ENCODE peak calls at places on chromosomes 3 and 15, in five cellular contexts. R is neural progenitor cell, K is IMR-90, P is lower lobe of right lung, Y is endothelial cell of umbilical vein. I is an unnamed sample. For H3K27me3 and H3K4me1, the result is how much of the 10 kb centered on the place peaks cover.

GRCh38 chr3:192993428-192993827 is 75.8 kb upstream of the MB21D2 start:
- DNase-seq in R (no peak), K (no peak), Y (peak), P (no peak), I (no peak)

GRCh38 chr3:129942296-129942695 is 32.2 kb upstream of the TRH start:
- DNase-seq in K (peak), P (peak), R (peak), Y (peak), I (no peak)

GRCh38 chr3:72316501-72317279 is 531.6 kb downstream of the SHQ1 start:
- DNase-seq in P (no peak), Y (no peak), K (no peak), R (no peak), I (no peak)

GRCh38 chr15:75727031-75727531 is 14.4 kb upstream of the CSPG4 start:
- DNase-seq in K (no peak), R (no peak), P (peak), Y (no peak), I (no peak)

GRCh38 chr3:38168988-38169363 is 3.6 kb downstream of the OXSR1 start:
- DNase-seq in R (no peak), Y (no peak), K (peak), P (no peak), I (peak)

GRCh38 chr15:98413973-98414546 is 234.3 kb upstream of the IGF1R start:
- DNase-seq in P (no peak), K (no peak), R (no peak), Y (no peak), I (no peak)

GRCh38 chr15:98324341-98324970 is 323.9 kb upstream of the IGF1R start:
- DNase-seq in K (no peak), R (no peak), P (no peak), Y (no peak), I (peak)

GRCh38 chr15:96332854-96333193 is 2.3 kb downstream of the NR2F2 start:
- DNase-seq in K (no peak), R (no peak), P (no peak), Y (no peak), I (no peak)

GRCh38 chr3:101828289-101828688 is 21.0 kb upstream of the NFKBIZ start:
- DNase-seq in R (no peak), K (no peak), P (no peak), Y (no peak), I (no peak)

GRCh38 chr3:111695584-111696213 is 100.6 kb upstream of the ZBED2 start:
- DNase-seq in K (peak), Y (peak), R (no peak), P (no peak), I (peak)

GRCh38 chr15:67917037-67917436 is 77.2 kb upstream of the RNU6-1 start:
- DNase-seq in Y (no peak), K (no peak), R (peak), P (no peak), I (no peak)

GRCh38 chr3:15926866-15927265 is 129.1 kb upstream of the ANKRD28 start:
- DNase-seq in R (no peak), P (no peak), K (peak), Y (no peak), I (no peak)

GRCh38 chr3:172082820-172083513 is 43.6 kb downstream of the FNDC3B start:
- DNase-seq in K (no peak), P (no peak), R (no peak), Y (no peak), I (no peak)

GRCh38 chr3:150697646-150698045 is 6.1 kb downstream of the ERICH6 start:
- DNase-seq in P (no peak), R (no peak), K (peak), Y (no peak), I (no peak)

GRCh38 chr3:143118630-143119008 is 952 bp upstream of the CHST2 start:
- DNase-seq in Y (no peak), P (no peak), R (peak), K (no peak), I (no peak)

GRCh38 chr3:143578810-143579425 is 269.4 kb downstream of the SLC9A9 start:
- DNase-seq in P (no peak), R (no peak), K (no peak), Y (no peak), I (no peak)

GRCh38 chr3:53803124-53803815 is 42.9 kb downstream of the CHDH start:
- DNase-seq in K (no peak), R (no peak), P (no peak), Y (no peak), I (no peak)

GRCh38 chr15:38481113-38481512 is 27.2 kb downstream of the FAM98B start:
- DNase-seq in K (no peak), Y (no peak), P (no peak), R (no peak), I (no peak)

GRCh38 chr15:31606261-31606669 is 279.6 kb downstream of the KLF13 start:
- DNase-seq in Y (no peak), R (no peak), K (peak), P (no peak), I (peak)

GRCh38 chr3:160921020-160921635 is 165.1 kb downstream of the PPM1L start:
- DNase-seq in K (peak), P (no peak), R (peak), Y (peak), I (no peak)

GRCh38 chr15:59892995-59893394 is 111.1 kb upstream of the FOXB1 start:
- DNase-seq in P (no peak), Y (no peak), K (peak), R (peak), I (no peak)

GRCh38 chr15:51284871-51285270 is 53.5 kb downstream of the CYP19A1 start:
- DNase-seq in R (no peak), Y (no peak), K (no peak), P (no peak), I (no peak)

GRCh38 chr15:59317211-59317610 is 55.5 kb downstream of the MYO1E start:
- DNase-seq in Y (no peak), R (no peak), K (peak), P (no peak), I (no peak)

GRCh38 chr15:96264801-96265515 is 65.5 kb upstream of the NR2F2 start:
- DNase-seq in K (peak), Y (no peak), R (no peak), P (no peak), I (peak)

DNA sequence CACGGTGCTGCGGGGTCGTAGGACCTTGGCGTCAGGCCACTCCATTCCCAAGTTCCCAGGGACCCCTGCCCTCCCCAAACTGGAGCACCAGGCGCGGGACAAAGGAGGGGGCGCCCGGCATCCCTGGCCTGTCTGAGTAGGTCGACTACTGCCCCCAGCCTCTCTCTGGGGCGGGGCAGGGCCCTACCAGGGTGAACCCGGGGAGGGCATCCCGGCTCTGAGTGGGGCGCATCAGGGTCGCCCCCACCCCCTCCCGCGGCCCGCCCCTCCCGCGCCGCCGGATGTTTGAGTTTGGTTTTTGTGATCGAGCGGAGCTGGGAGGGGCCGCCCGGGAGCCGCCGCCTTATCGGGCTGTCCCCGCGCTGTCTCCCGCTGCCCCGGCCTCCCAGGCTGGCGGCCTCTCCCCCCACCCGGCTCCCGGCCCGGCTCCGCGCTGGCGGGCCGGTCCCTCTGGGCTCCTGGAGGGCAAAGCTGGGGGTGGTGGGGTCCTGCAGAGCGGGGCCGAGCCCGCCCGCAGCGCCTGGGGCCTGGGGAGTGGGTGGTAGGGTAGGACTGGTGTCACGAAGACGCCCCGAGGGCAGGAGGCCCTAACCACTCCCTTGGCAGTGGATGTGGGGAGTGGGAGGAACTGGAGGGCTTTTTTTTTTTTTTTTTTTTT is 47.2 kb upstream of the SMAD6 start:
- DNase-seq in Y (no peak), R (peak), P (no peak), K (no peak), I (no peak)
- H3K27ac ChIP-seq in Y (peak), R (no peak), P (peak), K (no peak), I (no peak)

DNA sequence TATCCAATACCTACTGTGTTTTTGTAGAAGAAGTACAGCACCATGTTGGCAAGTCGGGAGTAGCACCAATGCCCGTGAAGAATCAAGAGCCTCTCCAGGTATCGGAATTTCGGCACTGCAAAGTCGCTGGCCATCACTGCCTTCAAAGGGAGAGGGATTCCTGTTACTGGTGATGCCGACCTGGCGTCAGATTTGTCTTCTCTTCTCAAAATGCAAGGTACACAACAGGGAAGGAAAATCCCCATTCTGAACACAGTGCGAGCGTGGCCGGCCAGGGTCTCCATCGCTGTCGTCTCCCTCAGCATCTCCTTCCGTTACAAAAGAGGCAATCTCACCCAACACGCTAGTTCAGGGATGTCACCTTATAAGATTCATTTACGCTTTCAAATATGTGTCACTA is 175.4 kb downstream of the ATP10A start:
- DNase-seq in K (no peak), R (no peak), P (no peak), Y (no peak), I (no peak)
- H3K27me3 ChIP-seq in K (under half), R (under half), P (under half), Y (under half), I (under half)

DNA sequence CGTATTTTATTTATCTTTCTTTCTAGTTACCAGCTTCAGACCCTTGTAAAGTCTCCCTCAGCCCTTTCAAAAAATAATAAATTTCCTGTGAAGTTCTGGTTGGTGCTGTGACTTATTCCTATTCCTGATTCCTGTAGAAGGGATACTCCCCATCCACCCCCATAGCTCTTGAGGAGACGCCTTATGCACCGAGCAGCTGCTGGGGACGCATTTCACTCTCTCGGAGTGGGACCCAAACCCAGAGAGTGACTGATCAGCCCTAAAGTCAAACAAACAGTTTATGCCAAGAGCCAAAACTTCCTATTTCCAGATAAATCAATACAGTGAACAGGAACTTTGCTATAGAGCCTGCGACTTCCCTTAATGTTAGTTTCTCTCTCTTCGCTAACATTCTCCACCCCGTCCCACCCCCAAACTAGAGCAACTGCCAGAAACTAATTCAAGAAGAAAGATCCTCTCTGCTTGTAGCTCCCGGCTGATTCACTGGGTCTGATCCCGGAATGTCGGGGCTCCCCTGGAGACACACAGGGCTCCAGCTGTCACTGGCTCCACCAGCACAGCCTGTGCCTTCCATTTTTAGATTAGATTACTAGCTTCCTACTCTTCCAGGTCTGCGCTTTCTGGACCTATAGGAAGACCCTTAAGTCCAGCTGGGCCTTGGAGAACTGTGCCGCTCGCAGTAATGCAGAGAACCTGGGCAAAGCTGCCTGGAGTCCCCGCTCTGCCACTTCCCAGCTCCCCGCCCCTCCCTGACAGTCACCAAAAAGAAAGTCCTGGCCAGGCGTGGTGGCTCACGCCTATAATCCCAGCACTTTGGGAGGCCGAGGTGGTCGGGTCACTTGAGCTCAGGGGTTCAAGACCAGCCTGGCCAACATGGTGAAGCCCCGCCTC is 45.2 kb downstream of the KLHL25 start:
- DNase-seq in K (peak), Y (no peak), P (no peak), R (no peak), I (no peak)
- H3K4me1 ChIP-seq in K (under half), Y (under half), P (under half), R (under half), I (under half)

GRCh38 chr3:195065864-195066185 is 205.1 kb downstream of the XXYLT1 start:
- DNase-seq in Y (no peak), P (peak), K (no peak), R (no peak), I (no peak)

GRCh38 chr3:195062866-195063540 is 208.0 kb downstream of the XXYLT1 start:
- DNase-seq in Y (no peak), R (no peak), K (no peak), P (peak), I (no peak)

GRCh38 chr3:195065142-195065863 is 205.7 kb downstream of the XXYLT1 start:
- DNase-seq in R (no peak), P (peak), K (no peak), Y (no peak), I (no peak)

GRCh38 chr3:195063596-195064193 is 207.3 kb downstream of the XXYLT1 start:
- DNase-seq in Y (no peak), K (no peak), P (peak), R (no peak), I (no peak)

GRCh38 chr3:195064300-195064931 is 206.5 kb downstream of the XXYLT1 start:
- DNase-seq in Y (no peak), R (no peak), P (peak), K (peak), I (no peak)
- H3K27ac ChIP-seq in Y (no peak), R (no peak), P (no peak), K (no peak), I (no peak)

GRCh38 chr15:77545058-77545457 is 87.7 kb downstream of the LINGO1 start:
- DNase-seq in R (no peak), P (no peak), Y (no peak), K (no peak), I (no peak)
- H3K27me3 ChIP-seq in R (under half), P (under half), Y (under half), K (under half), I (under half)

GRCh38 chr15:44718180-44718926 is 7.0 kb downstream of the B2M start:
- DNase-seq in R (no peak), Y (no peak), K (no peak), P (no peak), I (no peak)
- H3K4me1 ChIP-seq in R (under half), Y (under half), K (under half), P (half or more), I (under half)

GRCh38 chr3:194685050-194685722 is 497 bp upstream of the FAM43A start:
- DNase-seq in Y (no peak), K (no peak), P (no peak), R (no peak), I (no peak)
- H3K27ac ChIP-seq in Y (no peak), K (no peak), P (peak), R (no peak), I (no peak)

DNA sequence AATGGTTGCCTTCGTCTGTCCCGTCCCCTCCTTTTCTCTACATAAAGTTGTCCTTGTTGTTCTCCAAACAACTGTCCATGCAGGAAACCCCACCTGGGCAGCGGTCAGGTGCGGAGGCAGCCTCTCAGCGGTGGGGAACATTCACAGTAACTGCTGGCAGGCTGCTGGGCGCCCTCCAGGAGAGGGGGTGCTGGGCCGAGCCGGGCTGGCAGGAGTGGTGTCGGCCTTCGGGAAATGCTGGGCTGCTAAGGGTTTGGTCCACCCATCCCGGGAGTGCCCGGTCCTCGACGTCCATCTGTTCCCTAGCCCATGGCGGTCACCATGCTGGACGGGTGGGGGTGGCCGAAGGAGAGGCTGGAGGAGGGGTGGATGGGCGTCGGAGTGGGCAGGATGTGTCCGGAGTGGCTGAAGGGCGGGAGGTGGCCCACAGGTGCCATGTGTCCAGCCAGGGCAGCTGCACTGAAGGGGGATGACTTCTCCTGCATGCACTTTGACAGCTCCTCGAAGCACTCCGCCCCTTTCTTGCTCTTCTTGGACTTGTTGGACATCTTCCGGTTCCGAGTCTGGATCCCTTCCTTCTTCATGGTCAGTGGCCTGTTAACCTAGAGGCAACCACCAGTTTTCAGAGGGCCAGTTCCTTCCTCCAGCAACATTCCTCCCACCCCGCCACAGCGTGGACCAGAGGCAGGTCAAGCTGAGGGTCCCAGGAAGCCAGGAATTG is 12.1 kb downstream of the GATA2 start:
- DNase-seq in R (no peak), P (no peak), K (no peak), Y (no peak), I (no peak)
- H3K27me3 ChIP-seq in R (half or more), P (half or more), K (under half), Y (under half), I (half or more)

GRCh38 chr15:74179983-74180688 is 6.6 kb downstream of the ISLR start:
- DNase-seq in R (no peak), P (peak), Y (peak), K (peak), I (no peak)

GRCh38 chr15:74179101-74179841 is 5.8 kb downstream of the ISLR start:
- DNase-seq in K (peak), R (no peak), Y (peak), P (peak), I (no peak)

GRCh38 chr15:74182131-74182530 is 8.6 kb downstream of the ISLR start:
- DNase-seq in R (no peak), Y (no peak), K (no peak), P (peak), I (no peak)

GRCh38 chr15:74178326-74179100 is 5.0 kb downstream of the ISLR start:
- DNase-seq in P (peak), K (no peak), R (no peak), Y (no peak), I (no peak)

DNA sequence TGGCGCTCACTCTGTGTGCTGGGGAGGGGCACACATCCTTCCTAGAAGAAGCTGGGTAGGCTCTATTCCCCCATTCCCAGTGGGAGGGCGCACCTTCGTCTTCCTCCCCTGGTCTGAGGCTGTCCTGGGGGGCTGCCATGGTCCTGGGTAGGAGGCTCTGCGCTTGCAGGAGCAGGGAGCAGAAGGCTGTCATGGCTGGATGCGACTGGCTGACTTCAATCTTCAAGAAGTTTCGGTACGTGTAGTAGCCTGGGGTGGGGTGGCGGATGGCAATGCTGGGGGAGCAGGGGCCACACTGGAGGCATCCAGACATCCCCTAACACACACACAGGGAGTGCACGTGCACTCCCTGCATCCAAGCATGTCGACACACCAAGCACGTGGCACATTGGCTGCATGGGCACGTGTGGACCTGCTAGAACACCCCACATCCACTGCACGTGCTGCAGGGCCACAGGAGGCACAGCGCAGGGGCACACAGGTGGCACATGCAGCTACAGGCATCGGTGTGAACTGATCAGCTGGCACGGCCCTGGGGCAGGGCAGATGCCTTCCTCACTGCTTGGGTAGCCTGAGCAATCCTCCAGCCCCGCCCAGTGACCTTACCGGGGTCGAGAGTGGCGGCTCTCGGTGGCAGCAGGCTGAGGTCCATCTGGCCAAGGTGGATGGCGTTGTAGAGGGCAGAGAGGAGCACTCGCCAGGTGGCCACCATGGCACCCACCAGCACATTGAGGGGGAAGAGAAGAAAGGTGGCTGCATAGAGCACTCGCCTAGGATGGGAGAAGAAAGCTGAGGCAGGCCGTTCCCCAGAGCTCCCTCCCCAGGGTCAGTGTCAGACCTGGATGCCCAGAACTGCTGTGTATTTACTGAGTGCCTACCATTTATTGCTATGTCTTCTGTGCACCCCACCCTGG is 7.4 kb downstream of the ISLR start:
- DNase-seq in K (no peak), P (peak), R (no peak), Y (no peak), I (no peak)
- H3K4me1 ChIP-seq in K (under half), P (under half), R (under half), Y (under half), I (under half)

I was measured in foreskin keratinocyte.